ENCODE peak calls at places on chromosomes 6 and 20, in five cellular contexts. Q is RWPE1; R is spleen; C is osteoblast; H is CD4-positive, CD25-positive, alpha-beta regulatory T cell. Y is an unnamed sample.

GRCh38 chr20:34112600-34113061 is 588 bp upstream of the EIF2S2 start:
- DNase-seq in H (no peak), R (peak; percentile 79), C (peak; percentile 84), Q (peak; percentile 41), Y (no peak)

GRCh38 chr6:75128881-75129570 is 76.8 kb downstream of the COL12A1 start:
- DNase-seq in H (no peak), Q (no peak), R (no peak), C (no peak), Y (no peak)

GRCh38 chr6:141675957-141676356 is 456.8 kb upstream of the GJE1 start:
- DNase-seq in C (no peak), Q (no peak), H (no peak), R (no peak), Y (no peak)

GRCh38 chr6:43939281-43940070 is 169.5 kb downstream of the VEGFA start:
- DNase-seq in H (no peak), C (peak; percentile 50), Q (no peak), R (peak; percentile 58), Y (no peak)

GRCh38 chr6:29489286-29489685 is 1.5 kb upstream of the MAS1L start:
- DNase-seq in Q (no peak), H (no peak), R (no peak), C (no peak), Y (no peak)

GRCh38 chr6:143336446-143337152 is 113.9 kb downstream of the ADAT2 start:
- DNase-seq in C (no peak), H (no peak), Q (peak; percentile 15), R (no peak), Y (no peak)

GRCh38 chr6:52877168-52877567 is 32.3 kb downstream of the GSTA3 start:
- DNase-seq in Q (peak; percentile 51), C (peak; percentile 60), H (no peak), R (no peak), Y (no peak)

GRCh38 chr6:151179321-151179720 is 60.4 kb upstream of the AKAP12 start:
- DNase-seq in R (no peak), C (peak; percentile 64), Q (peak; percentile 13), H (no peak), Y (no peak)

GRCh38 chr6:142774292-142774691 is 170.7 kb downstream of the HIVEP2 start:
- DNase-seq in Q (no peak), R (no peak), H (no peak), C (no peak), Y (no peak)

GRCh38 chr6:1216488-1216974 is 95.4 kb upstream of the FOXQ1 start:
- DNase-seq in H (no peak), R (no peak), C (no peak), Q (no peak), Y (no peak)

GRCh38 chr20:60345106-60345505 is 386.9 kb downstream of the CDH26 start:
- DNase-seq in Q (no peak), R (no peak), H (no peak), C (no peak), Y (no peak)

GRCh38 chr20:10306440-10307358 is 88.1 kb downstream of the SNAP25 start:
- DNase-seq in C (peak; percentile 79), Q (peak; percentile 55), R (no peak), H (no peak), Y (no peak)

GRCh38 chr20:33232486-33233072 is 3.2 kb upstream of the BPIFA1 start:
- DNase-seq in H (no peak), C (no peak), Q (no peak), R (no peak), Y (no peak)

GRCh38 chr6:149896491-149896890 is 1.4 kb downstream of the RAET1E start:
- DNase-seq in Q (no peak), R (peak; percentile 43), H (no peak), C (peak; percentile 81), Y (no peak)

GRCh38 chr6:22147469-22147815 is 149.4 kb downstream of the PRL start:
- DNase-seq in H (no peak), Q (no peak), C (no peak), R (no peak), Y (no peak)

DNA sequence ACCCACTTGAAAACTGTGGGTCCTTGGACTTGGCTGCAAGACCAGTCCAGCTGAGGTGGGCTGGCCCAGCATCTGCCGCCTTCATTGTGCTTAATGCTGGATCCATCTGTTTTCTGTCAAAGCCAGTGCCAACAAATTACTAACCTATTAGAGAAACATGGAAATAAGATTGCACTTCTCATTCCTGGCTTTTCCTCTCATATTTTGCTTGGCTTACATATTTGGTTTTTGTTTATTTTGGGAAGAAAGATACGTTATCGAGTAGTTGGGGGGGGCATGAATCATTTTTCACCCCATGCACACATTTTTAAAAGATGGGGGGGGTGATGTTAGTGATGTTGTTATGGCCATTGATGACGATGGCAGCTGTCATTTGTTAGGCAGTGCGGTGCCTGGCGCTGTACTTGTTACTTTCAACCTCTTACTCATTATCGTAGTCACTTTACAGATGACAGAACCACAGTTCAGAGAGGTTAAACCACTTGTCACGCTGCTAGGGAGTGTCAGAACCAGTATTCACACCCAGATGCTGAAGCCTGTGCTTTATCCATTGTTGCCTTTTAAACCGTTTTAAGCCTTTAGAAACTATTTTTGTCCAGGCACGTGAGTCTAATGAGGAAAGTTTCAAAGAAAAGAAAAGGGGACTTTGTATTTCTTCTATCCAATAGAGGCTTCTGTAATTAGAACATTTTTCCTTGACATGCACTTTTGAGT is 180.0 kb downstream of the TMEM242 start:
- DNase-seq in Q (no peak), H (no peak), R (no peak), C (peak; percentile 96), Y (no peak)
- H3K27ac ChIP-seq in Q (no peak overlapping the region), H (no peak overlapping the region), R (no peak overlapping the region), C (peak overlapping the region; percentile 87), Y (no peak overlapping the region)

GRCh38 chr6:85460154-85460950 is 10.5 kb downstream of the NT5E start:
- DNase-seq in C (no peak), H (no peak), Q (no peak), R (no peak), Y (no peak)
- H3K27ac ChIP-seq in C (peak overlapping the region; percentile 100), H (no peak overlapping the region), Q (peak overlapping the region; percentile 50), R (peak overlapping the region; percentile 85), Y (no peak overlapping the region)

DNA sequence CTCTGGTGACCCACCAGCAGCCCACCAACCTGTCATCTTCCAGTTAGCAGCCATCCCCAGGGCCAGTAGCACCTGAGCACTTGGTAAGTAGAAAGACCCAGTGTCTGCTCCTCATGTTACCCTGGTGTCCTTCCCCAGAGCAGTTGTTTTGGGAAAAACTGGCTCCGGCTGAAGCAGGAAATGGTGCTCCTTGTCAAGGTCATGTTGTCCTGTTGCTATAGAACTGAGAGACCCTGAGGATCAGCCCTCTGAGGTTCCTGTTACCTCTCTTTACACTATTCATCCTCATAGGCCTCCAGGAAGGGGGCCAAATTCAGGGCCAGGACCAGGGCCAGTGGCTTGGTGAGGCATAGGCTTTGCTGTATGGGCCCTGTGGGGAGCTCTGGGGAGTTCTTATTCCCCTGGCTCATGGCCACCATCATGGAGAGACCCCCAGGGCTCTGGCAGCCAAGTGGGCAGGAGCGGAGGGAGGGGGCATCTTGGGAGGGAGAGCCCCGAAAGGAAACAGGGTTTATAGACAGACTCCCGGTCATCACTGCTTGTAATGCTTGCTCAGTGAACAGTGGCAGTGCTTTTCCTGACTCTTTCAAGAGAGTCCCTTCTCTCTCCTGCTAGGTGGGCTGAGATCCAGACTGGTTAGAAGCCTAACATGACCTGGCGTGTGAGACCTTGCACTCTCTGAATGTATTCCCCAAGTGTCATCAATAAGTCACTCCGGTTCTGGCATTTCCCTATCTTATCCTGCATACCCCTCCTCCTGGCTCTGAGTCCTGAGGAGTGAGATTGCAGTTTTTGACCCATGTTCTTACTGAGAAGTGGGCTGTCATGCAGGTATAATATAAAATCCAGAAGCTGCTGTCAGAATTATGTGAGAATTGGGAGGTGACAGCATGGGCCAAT is 50.7 kb downstream of the PPARD start:
- DNase-seq in H (no peak), C (no peak), Q (peak; percentile 20), R (no peak), Y (no peak)
- H3K27ac ChIP-seq in H (peak overlapping the region; percentile 56), C (peak overlapping the region; percentile 96), Q (peak overlapping the region; percentile 94), R (no peak overlapping the region), Y (no peak overlapping the region)

GRCh38 chr20:35326732-35327073 is 34.5 kb upstream of the FAM83C start:
- DNase-seq in H (no peak), Q (no peak), R (no peak), C (no peak), Y (no peak)
- H3K27ac ChIP-seq in H (no peak overlapping the region), Q (no peak overlapping the region), R (no peak overlapping the region), C (no peak overlapping the region), Y (no peak overlapping the region)

GRCh38 chr6:37306026-37306425 is 47.8 kb upstream of the RNF8 start:
- DNase-seq in Q (peak; percentile 13), C (no peak), R (no peak), H (no peak), Y (no peak)
- H3K27ac ChIP-seq in Q (peak overlapping the region; percentile 23), C (no peak overlapping the region), R (no peak overlapping the region), H (no peak overlapping the region), Y (no peak overlapping the region)

DNA sequence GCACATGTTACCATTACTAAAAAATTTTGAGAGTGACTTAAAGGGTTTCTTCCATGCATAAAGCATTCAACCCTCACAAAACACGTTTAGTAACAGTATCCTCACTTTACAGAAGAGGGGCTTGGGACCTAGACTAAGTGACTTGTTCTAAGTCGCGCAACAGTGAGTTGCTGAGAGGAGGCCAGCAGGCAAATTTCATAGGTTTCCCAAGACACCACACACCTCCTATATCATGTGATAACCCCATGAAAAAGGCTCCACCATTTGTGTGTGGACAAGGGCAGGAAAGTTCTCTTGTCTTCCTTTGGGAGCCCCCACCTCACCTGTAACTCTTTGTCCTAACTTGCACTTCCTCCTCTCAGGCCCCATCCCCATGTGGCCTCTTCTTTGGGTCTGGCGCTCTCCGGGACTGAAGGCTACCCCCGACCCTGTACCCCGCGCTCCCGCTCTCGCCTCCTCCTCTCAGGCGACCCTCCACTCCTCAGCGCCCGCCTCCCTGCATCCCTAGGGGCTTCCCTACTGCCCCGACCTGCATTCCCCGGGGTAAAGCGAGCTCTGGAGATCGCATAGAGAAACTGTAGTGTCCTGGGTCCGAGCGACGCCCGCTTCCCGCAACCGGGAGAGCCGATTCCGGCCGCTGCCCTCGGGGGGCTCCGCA is 397 bp downstream of the PSMB8 start:
- DNase-seq in R (peak; percentile 93), C (no peak), H (no peak), Q (no peak), Y (no peak)
- H3K27ac ChIP-seq in R (peak overlapping the region; percentile 100), C (peak overlapping the region; percentile 98), H (peak overlapping the region; percentile 99), Q (peak overlapping the region; percentile 85), Y (peak overlapping the region; percentile 99)

DNA sequence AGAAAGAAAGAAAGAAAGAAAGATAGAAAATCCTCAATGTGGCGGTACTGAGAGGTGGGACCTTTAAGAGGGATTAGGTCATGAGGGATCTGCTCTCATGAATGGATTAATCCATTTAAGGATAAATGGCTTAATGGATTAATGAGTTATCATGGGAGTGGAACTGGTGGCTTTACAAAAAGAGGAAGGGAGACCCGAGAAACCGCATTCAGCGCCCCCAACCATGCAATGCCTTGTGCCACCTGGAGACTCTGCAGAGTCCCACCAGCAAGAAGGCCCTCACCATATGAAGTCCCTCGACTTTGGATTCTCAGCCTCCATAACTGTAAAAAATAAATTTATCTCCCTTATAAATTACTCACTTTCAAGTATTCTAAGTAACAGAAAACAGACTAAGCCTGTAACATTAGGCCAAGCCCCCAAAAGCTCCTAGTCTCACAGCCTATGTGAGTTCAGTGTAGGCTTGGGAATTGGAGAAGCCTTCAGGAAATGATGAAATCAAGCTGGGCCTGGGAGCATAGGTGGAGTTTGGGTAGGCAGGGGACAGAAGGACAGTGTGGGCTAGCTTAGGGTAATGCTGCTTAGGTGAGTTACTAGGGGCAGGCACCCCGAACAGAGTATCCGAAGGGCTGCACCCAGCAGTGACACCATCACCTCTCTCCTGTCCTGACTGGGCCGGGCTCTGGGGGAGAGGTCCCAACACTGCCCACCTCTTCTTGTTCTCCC is 36.2 kb upstream of the RNF24 start:
- DNase-seq in R (peak; percentile 11), Q (no peak), C (no peak), H (no peak), Y (no peak)
- H3K27ac ChIP-seq in R (no peak overlapping the region), Q (peak overlapping the region; percentile 30), C (no peak overlapping the region), H (no peak overlapping the region), Y (no peak overlapping the region)

Y was measured in CD4-positive, alpha-beta T cell.